ENCODE peak calls at places on chromosomes 7 and 10, in ten cellular contexts. B is aorta; R is HCT116; E is hepatocyte; F is fibroblast of lung; T is CD4-positive, alpha-beta T cell; Z is A549; A is IMR-90; M is uterus; D is heart right ventricle. L is an unnamed sample.

GRCh38 chr10:37856881-37857286 is 526 bp downstream of the ZNF248 start:
- DNase-seq in B (peak; percentile 47), R (no peak), E (no peak), F (no peak), T (peak; percentile 3), Z (no peak), A (no peak), M (no peak), D (peak; percentile 30), L (peak; percentile 15)

GRCh38 chr7:2376351-2377154 is 21.9 kb downstream of the EIF3B start:
- DNase-seq in B (no peak), R (no peak), E (no peak), F (no peak), T (no peak), Z (no peak), A (no peak), M (no peak), D (no peak), L (no peak)

GRCh38 chr7:74325230-74325565 is 36.0 kb downstream of the CLIP2 start:
- DNase-seq in B (no peak), R (no peak), E (no peak), F (no peak), T (no peak), Z (no peak), A (no peak), M (no peak), D (no peak), L (no peak)

GRCh38 chr7:44290250-44290616 is 35.2 kb downstream of the CAMK2B start:
- DNase-seq in B (peak; percentile 18), R (no peak), E (no peak), F (no peak), T (no peak), Z (no peak), A (no peak), M (no peak), D (no peak), L (no peak)

GRCh38 chr10:5343561-5343960 is 21.2 kb upstream of the UCN3 start:
- DNase-seq in B (no peak), R (no peak), E (no peak), F (no peak), T (no peak), Z (no peak), A (no peak), M (no peak), D (no peak), L (no peak)

GRCh38 chr7:6232130-6232529 is 40.3 kb downstream of the CYTH3 start:
- DNase-seq in B (no peak), R (no peak), E (no peak), F (no peak), T (no peak), Z (no peak), A (no peak), M (no peak), D (no peak), L (no peak)

GRCh38 chr7:151689196-151689971 is 169.7 kb upstream of the RHEB start:
- DNase-seq in B (peak; percentile 36), R (no peak), E (no peak), F (peak; percentile 71), T (no peak), Z (no peak), A (no peak), M (no peak), D (peak; percentile 62), L (no peak)

GRCh38 chr10:43230101-43230908 is 36.6 kb downstream of the RASGEF1A start:
- DNase-seq in B (peak; percentile 29), R (no peak), E (no peak), F (no peak), T (no peak), Z (no peak), A (no peak), M (peak; percentile 4), D (no peak), L (no peak)

GRCh38 chr10:87861566-87861952 is 1.8 kb downstream of the KLLN start:
- DNase-seq in B (peak; percentile 86), R (no peak), E (peak; percentile 87), F (peak; percentile 88), T (peak; percentile 4), Z (no peak), A (peak; percentile 89), M (peak; percentile 82), D (peak; percentile 79), L (no peak)

GRCh38 chr7:157405914-157406810 is 69.4 kb downstream of the DNAJB6 start:
- DNase-seq in B (no peak), R (no peak), E (no peak), F (no peak), T (no peak), Z (no peak), A (no peak), M (no peak), D (peak; percentile 57), L (no peak)

GRCh38 chr7:2315787-2316186 is 1.5 kb upstream of the SNX8 start:
- DNase-seq in B (no peak), R (no peak), E (no peak), F (no peak), T (no peak), Z (no peak), A (no peak), M (no peak), D (no peak), L (no peak)

GRCh38 chr7:10022480-10022879 is 951.2 kb upstream of the PHF14 start:
- DNase-seq in B (no peak), R (no peak), E (no peak), F (no peak), T (no peak), Z (no peak), A (no peak), M (no peak), D (no peak), L (no peak)

GRCh38 chr10:36556468-36556867 is 568.9 kb upstream of the ANKRD30A start:
- DNase-seq in B (no peak), R (no peak), E (no peak), F (peak; percentile 19), T (no peak), Z (no peak), A (no peak), M (no peak), D (no peak), L (no peak)

GRCh38 chr7:69896100-69896499 is 297.8 kb downstream of the AUTS2 start:
- DNase-seq in B (no peak), R (no peak), E (no peak), F (peak; percentile 43), T (no peak), Z (no peak), A (no peak), M (no peak), D (no peak), L (no peak)

GRCh38 chr7:69889338-69890080 is 291.2 kb downstream of the AUTS2 start:
- DNase-seq in B (no peak), R (no peak), E (no peak), F (peak; percentile 16), T (no peak), Z (no peak), A (no peak), M (no peak), D (no peak), L (no peak)

GRCh38 chr7:69893915-69894314 is 295.6 kb downstream of the AUTS2 start:
- DNase-seq in B (no peak), R (no peak), E (peak; percentile 26), F (peak; percentile 18), T (no peak), Z (no peak), A (no peak), M (no peak), D (no peak), L (no peak)

GRCh38 chr7:69890081-69890369 is 291.8 kb downstream of the AUTS2 start:
- DNase-seq in B (no peak), R (no peak), E (no peak), F (no peak), T (no peak), Z (no peak), A (no peak), M (no peak), D (no peak), L (no peak)

GRCh38 chr7:69892790-69893189 is 294.5 kb downstream of the AUTS2 start:
- DNase-seq in B (no peak), R (no peak), E (no peak), F (no peak), T (no peak), Z (no peak), A (no peak), M (no peak), D (no peak), L (no peak)
- H3K9me3 ChIP-seq in B (no peaks in the 10 kb centered on the region), R (peaks cover 31% of the 10 kb centered on the region), E (no peaks in the 10 kb centered on the region), F (no peaks in the 10 kb centered on the region), T (no peaks in the 10 kb centered on the region), Z (no peaks in the 10 kb centered on the region), A (no peaks in the 10 kb centered on the region), M (no peaks in the 10 kb centered on the region), D (no peaks in the 10 kb centered on the region), L (no peaks in the 10 kb centered on the region)

DNA sequence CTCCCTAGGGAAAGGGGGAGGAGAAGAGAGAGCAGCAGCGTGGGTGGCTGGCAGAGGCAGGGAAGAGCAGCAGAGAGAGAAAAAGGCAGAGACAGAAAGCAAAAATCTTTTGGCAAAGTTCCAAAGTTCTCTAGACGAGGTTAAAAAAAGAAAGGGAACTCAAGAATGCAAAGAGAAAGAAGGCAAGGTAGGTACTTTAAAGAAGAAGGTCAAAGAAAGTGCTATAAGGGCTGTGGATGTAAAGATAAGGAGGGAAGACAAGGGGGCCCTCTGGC is 20.2 kb upstream of the OPTN start:
- DNase-seq in B (no peak), R (no peak), E (peak; percentile 83), F (no peak), T (no peak), Z (no peak), A (no peak), M (no peak), D (no peak), L (no peak)
- H3K9me3 ChIP-seq in B (peaks cover 19% of the 10 kb centered on the region), R (peaks cover 7% of the 10 kb centered on the region), E (no peaks in the 10 kb centered on the region), F (no peaks in the 10 kb centered on the region), T (peaks cover 33% of the 10 kb centered on the region), Z (peaks cover 34% of the 10 kb centered on the region), A (peaks cover 37% of the 10 kb centered on the region), M (no peaks in the 10 kb centered on the region), D (peaks cover 71% of the 10 kb centered on the region), L (peaks cover 10% of the 10 kb centered on the region)

DNA sequence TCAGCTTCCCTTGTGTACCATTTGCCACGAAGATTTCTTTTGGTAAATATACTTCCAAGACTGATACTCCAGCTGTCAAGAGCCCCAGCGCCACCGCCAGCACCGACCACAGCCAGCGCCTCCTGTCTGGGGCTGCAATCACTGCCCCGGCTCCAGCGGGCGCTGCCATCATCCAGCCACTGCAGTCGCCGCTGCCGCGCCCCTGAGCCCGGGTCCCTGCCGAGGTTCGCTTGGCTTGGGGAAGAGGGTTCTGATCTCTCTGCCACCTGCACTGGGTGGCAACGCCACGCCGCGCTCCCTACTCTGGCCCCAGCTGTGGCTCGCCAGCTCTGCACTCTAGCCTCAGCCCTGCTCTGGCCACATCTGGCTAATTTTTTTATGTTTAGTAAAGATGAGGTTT is 57.7 kb upstream of the ZNF138 start:
- DNase-seq in B (no peak), R (no peak), E (no peak), F (no peak), T (no peak), Z (no peak), A (no peak), M (no peak), D (no peak), L (no peak)
- H3K9me3 ChIP-seq in B (no peaks in the 10 kb centered on the region), R (no peaks in the 10 kb centered on the region), E (no peaks in the 10 kb centered on the region), F (no peaks in the 10 kb centered on the region), T (peaks cover 10% of the 10 kb centered on the region), Z (peaks cover 10% of the 10 kb centered on the region), A (peaks cover 10% of the 10 kb centered on the region), M (no peaks in the 10 kb centered on the region), D (peaks cover 5% of the 10 kb centered on the region), L (no peaks in the 10 kb centered on the region)

GRCh38 chr10:83083866-83084265 is 1055.4 kb upstream of the GHITM start:
- DNase-seq in B (no peak), R (no peak), E (no peak), F (no peak), T (no peak), Z (no peak), A (no peak), M (no peak), D (no peak), L (no peak)

GRCh38 chr10:83089335-83089734 is 1050.0 kb upstream of the GHITM start:
- DNase-seq in B (no peak), R (no peak), E (no peak), F (no peak), T (no peak), Z (no peak), A (no peak), M (no peak), D (no peak), L (no peak)
- H3K9me3 ChIP-seq in B (no peaks in the 10 kb centered on the region), R (peaks cover 5% of the 10 kb centered on the region), E (no peaks in the 10 kb centered on the region), F (no peaks in the 10 kb centered on the region), T (no peaks in the 10 kb centered on the region), Z (peaks cover 2% of the 10 kb centered on the region), A (peaks cover 8% of the 10 kb centered on the region), M (no peaks in the 10 kb centered on the region), D (peaks cover 8% of the 10 kb centered on the region), L (no peaks in the 10 kb centered on the region)

L was measured in CD8-positive, alpha-beta T cell.